ENCODE peak calls at places on chromosomes 6 and 20, in seven cellular contexts. L is GM12865, S is breast epithelium, G is WERI-Rb-1, U is psoas muscle, Z is fibroblast of pulmonary artery, O is left lung. B is an unnamed sample.
A peak's percentile ranks its signal among the peaks of the same experiment; 100 is the strongest.

GRCh38 chr6:90170601-90171000 is 126.0 kb downstream of the BACH2 start:
- DNase-seq in U (no peak), S (no peak), Z (no peak), L (no peak), O (no peak), G (no peak), B (no peak)

GRCh38 chr6:89348372-89348771 is 4.2 kb downstream of the UBE2J1 start:
- DNase-seq in U (no peak), Z (peak; percentile 26), S (no peak), L (no peak), G (no peak), O (no peak), B (no peak)

GRCh38 chr20:22762576-22763256 is 178.3 kb upstream of the FOXA2 start:
- DNase-seq in L (no peak), Z (no peak), S (peak; percentile 52), G (no peak), O (peak; percentile 43), U (no peak), B (no peak)

GRCh38 chr20:39986231-39986904 is 702.7 kb downstream of the MAFB start:
- DNase-seq in S (peak; percentile 32), L (no peak), Z (peak; percentile 12), O (peak; percentile 39), G (no peak), U (peak; percentile 90), B (peak; percentile 27)

GRCh38 chr6:101195581-101195980 is 197.9 kb upstream of the GRIK2 start:
- DNase-seq in L (no peak), Z (peak; percentile 68), U (no peak), S (no peak), G (no peak), O (no peak), B (peak; percentile 30)

GRCh38 chr6:52077180-52077884 is 10.1 kb downstream of the PKHD1 start:
- DNase-seq in G (peak; percentile 62), L (no peak), S (no peak), Z (no peak), U (no peak), O (no peak), B (no peak)

GRCh38 chr6:160293844-160294243 is 35.2 kb upstream of the SLC22A2 start:
- DNase-seq in O (peak; percentile 41), S (no peak), L (no peak), G (no peak), Z (no peak), U (no peak), B (no peak)

GRCh38 chr6:163490826-163491577 is 76.5 kb downstream of the QKI start:
- DNase-seq in Z (peak; percentile 59), U (peak; percentile 81), O (no peak), G (no peak), S (peak; percentile 87), L (no peak), B (no peak)

GRCh38 chr6:129893513-129894098 is 32.5 kb upstream of the TMEM244 start:
- DNase-seq in L (peak; percentile 40), O (no peak), G (no peak), Z (peak; percentile 60), U (no peak), S (no peak), B (no peak)

GRCh38 chr20:48687097-48687800 is 140.6 kb downstream of the PREX1 start:
- DNase-seq in L (no peak), Z (no peak), G (no peak), U (no peak), O (no peak), S (no peak), B (no peak)

GRCh38 chr20:46875059-46875458 is 19.6 kb upstream of the EYA2 start:
- DNase-seq in S (no peak), O (no peak), Z (no peak), U (no peak), G (no peak), L (no peak), B (no peak)
- H3K4me3 ChIP-seq in S (no peak overlapping the region), O (no peak overlapping the region), Z (no peak overlapping the region), U (no peak overlapping the region), G (no peak overlapping the region), L (no peak overlapping the region), B (no peak overlapping the region)

GRCh38 chr6:44053106-44053756 is 74.0 kb downstream of the MRPL14 start:
- DNase-seq in L (no peak), S (no peak), G (no peak), Z (no peak), O (no peak), U (peak; percentile 44), B (no peak)

GRCh38 chr6:44050872-44051421 is 76.3 kb downstream of the MRPL14 start:
- DNase-seq in S (peak; percentile 59), O (no peak), Z (no peak), L (no peak), U (peak; percentile 48), G (no peak), B (no peak)

GRCh38 chr6:44053760-44054556 is 73.3 kb downstream of the MRPL14 start:
- DNase-seq in Z (peak; percentile 66), L (no peak), G (no peak), S (no peak), U (peak; percentile 18), O (no peak), B (peak; percentile 96)

GRCh38 chr6:44051516-44051915 is 75.7 kb downstream of the MRPL14 start:
- DNase-seq in G (no peak), U (no peak), Z (peak; percentile 70), S (no peak), L (no peak), O (no peak), B (peak; percentile 88)

GRCh38 chr6:44052419-44053011 is 74.7 kb downstream of the MRPL14 start:
- DNase-seq in L (no peak), G (no peak), U (peak; percentile 80), O (no peak), S (no peak), Z (peak; percentile 82), B (peak; percentile 78)
- TF ChIP-seq CTCF in L (no peak), G (no peak), U (no peak), O (no peak), S (peak; percentile 44), Z (peak; percentile 11), B (no peak)

GRCh38 chr6:3356056-3356823 is 97.5 kb downstream of the PSMG4 start:
- DNase-seq in S (peak; percentile 87), O (peak; percentile 78), U (peak; percentile 83), Z (peak; percentile 49), G (peak; percentile 94), L (peak; percentile 73), B (peak; percentile 72)

GRCh38 chr6:3359091-3359752 is 97.6 kb downstream of the SLC22A23 start:
- DNase-seq in U (no peak), L (no peak), O (no peak), S (no peak), Z (no peak), G (no peak), B (peak; percentile 57)

GRCh38 chr6:3358413-3359090 is 98.3 kb downstream of the SLC22A23 start:
- DNase-seq in O (no peak), Z (no peak), S (no peak), U (no peak), G (no peak), L (no peak), B (no peak)

GRCh38 chr6:3356824-3357420 is 98.2 kb downstream of the PSMG4 start:
- DNase-seq in S (no peak), L (no peak), O (no peak), G (no peak), U (no peak), Z (peak; percentile 26), B (no peak)

DNA sequence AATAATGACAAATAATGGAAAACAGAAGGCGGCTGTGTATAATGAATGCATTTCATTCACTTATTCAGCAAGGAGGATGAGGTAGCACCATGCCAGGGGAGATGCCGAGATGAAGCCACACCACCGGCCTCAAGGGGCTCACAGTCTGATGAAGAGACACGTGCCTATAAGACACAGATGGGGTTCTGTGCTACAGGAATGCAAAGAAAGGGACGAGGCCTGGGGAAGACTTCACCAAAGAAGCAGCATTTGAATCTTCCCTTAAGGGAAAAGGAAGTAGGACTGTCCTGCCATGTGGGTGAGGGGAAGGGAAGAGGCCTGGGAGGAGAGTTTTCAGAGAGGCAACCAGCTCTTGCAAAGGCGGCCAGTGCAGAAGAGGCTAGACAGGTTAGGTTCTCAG is 98.9 kb downstream of the PSMG4 start:
- DNase-seq in G (no peak), L (no peak), Z (no peak), S (no peak), U (no peak), O (no peak), B (no peak)
- H3K4me3 ChIP-seq in G (no peak overlapping the region), L (no peak overlapping the region), Z (no peak overlapping the region), S (no peak overlapping the region), U (no peak overlapping the region), O (no peak overlapping the region), B (no peak overlapping the region)

GRCh38 chr6:112560651-112561050 is 213.5 kb downstream of the RFPL4B start:
- DNase-seq in G (peak; percentile 12), Z (no peak), S (no peak), L (peak; percentile 6), U (no peak), O (no peak), B (no peak)
- TF ChIP-seq CTCF in G (no peak), Z (no peak), S (no peak), L (no peak), U (no peak), O (no peak), B (no peak)

DNA sequence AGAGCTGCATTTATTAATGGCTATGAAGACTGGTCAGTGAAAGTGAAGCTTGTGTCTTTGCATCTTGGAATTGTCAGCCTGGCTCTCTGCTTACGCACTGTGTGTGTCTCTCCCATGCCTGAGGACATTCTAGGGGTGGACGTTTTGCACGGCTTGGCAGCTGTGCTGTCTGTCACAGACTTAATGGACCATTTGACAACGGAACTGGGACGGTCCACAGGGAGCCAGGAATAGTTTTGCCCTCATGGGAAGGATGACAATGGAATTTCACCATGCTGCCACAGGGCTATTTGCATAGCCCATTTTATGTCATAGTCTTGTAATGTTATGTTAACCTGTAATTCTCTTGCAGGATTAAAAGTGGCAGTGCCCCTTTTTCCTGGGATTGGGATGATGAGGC is 44.7 kb downstream of the OR2B6 start:
- DNase-seq in G (no peak), S (no peak), O (no peak), U (no peak), Z (no peak), L (no peak), B (no peak)
- H3K4me3 ChIP-seq in G (no peak overlapping the region), S (no peak overlapping the region), O (no peak overlapping the region), U (no peak overlapping the region), Z (no peak overlapping the region), L (no peak overlapping the region), B (no peak overlapping the region)

DNA sequence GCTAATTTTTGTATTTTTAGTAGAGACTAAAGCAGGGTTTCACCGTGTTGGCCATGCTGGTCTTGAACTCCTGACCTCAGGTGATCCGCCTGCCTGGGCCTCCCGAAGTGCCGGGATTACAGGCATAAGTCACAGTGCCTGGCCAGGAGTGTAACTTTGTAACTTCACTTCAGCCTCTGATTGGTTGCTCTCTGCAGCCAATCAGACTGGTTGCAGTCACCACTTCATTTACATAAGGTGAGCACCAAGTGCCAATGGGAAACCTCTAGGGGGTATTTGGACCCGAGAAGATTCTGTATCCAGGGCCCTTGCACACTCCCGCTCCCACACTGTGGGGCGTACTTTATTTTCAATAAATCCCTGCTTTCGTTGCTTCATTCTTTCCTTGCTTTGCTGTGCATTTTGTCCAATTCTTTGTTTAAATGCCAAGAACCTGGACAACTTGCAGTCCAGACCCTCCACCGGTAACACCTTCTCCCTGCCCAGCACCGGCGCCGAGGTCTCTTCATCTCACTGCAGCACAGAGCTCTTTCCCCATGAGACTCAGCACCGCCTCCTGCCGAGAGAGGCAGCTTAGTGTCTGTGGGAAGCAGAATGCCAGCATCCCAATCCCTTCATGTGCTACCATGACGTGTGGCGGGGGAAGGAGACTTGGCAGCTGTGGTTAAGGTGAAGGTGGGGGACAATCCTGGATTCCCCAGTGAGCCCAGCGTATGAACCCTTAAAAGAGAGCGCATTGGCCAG is 14.0 kb upstream of the MRGBP start:
- DNase-seq in O (no peak), L (no peak), G (peak; percentile 86), U (no peak), S (no peak), Z (no peak), B (no peak)
- TF ChIP-seq CTCF in O (no peak), L (peak; percentile 9), G (peak; percentile 78), U (no peak), S (no peak), Z (peak; percentile 31), B (no peak)

B was measured in foreskin fibroblast.